ENCODE peak calls at places on chromosome 15, in eight cellular contexts. J, Q, D, O, P, I, L and A are unnamed samples.

GRCh38 chr15:84609818-84610525 is 9.2 kb downstream of the ZSCAN2 start:
- DNase-seq in Q (no peak), D (no peak), I (no peak), P (no peak), J (no peak), O (no peak), L (no peak), A (no peak)

GRCh38 chr15:66634540-66634939 is 67.5 kb upstream of the SMAD6 start:
- DNase-seq in O (no peak), P (no peak), L (no peak), D (no peak), J (no peak), Q (no peak), I (no peak), A (no peak)

GRCh38 chr15:63940956-63941620 is 105.2 kb downstream of the DAPK2 start:
- DNase-seq in Q (no peak), O (no peak), P (no peak), I (no peak), J (no peak), D (no peak), L (peak), A (no peak)

GRCh38 chr15:101563397-101563796 is 73.9 kb upstream of the PCSK6 start:
- DNase-seq in O (no peak), P (no peak), D (no peak), I (no peak), Q (no peak), J (no peak), L (no peak), A (no peak)

GRCh38 chr15:84702961-84703482 is 12.9 kb downstream of the SEC11A start:
- DNase-seq in L (no peak), Q (no peak), I (no peak), D (no peak), J (no peak), O (no peak), P (no peak), A (no peak)

GRCh38 chr15:94503293-94503692 is 271.9 kb downstream of the MCTP2 start:
- DNase-seq in Q (no peak), O (no peak), P (no peak), L (no peak), D (no peak), J (no peak), I (no peak), A (no peak)

GRCh38 chr15:60421544-60421943 is 23.8 kb upstream of the ANXA2 start:
- DNase-seq in P (no peak), Q (peak), I (no peak), O (no peak), J (no peak), L (no peak), D (no peak), A (no peak)

GRCh38 chr15:52180851-52181450 is 10.2 kb downstream of the GNB5 start:
- DNase-seq in J (no peak), L (no peak), D (no peak), I (no peak), P (no peak), Q (no peak), O (no peak), A (no peak)

GRCh38 chr15:51336011-51336410 is 2.4 kb downstream of the CYP19A1 start:
- DNase-seq in J (no peak), Q (no peak), L (no peak), I (no peak), O (no peak), P (no peak), D (no peak), A (no peak)